ENCODE peak calls at places on chromosomes 16 and 17, in six cellular contexts. X is activated T-cell treated with anti-CD3 and anti-CD28 coated beads, Interleukin-2, amount 50 U/mL, for 72 hours; P is ACHN; Y is stimulated activated CD4-positive, alpha-beta T cell treated with anti-CD3 and anti-CD28 coated beads, Interleukin-1b, Interleukin-23, amount 100 ng/mL, for 1 hour; E is progenitor cell of endocrine pancreas; W is glomerular endothelial cell. L is an unnamed sample.

GRCh38 chr17:2608350-2608913 is 15.0 kb downstream of the PAFAH1B1 start:
- DNase-seq in E (no peak), P (no peak), X (no peak), W (no peak), Y (no peak), L (no peak)

GRCh38 chr17:48791128-48792032 is 25.6 kb downstream of the TTLL6 start:
- DNase-seq in X (peak; percentile 36), W (peak; percentile 67), Y (no peak), P (peak; percentile 94), E (peak; percentile 51), L (peak; percentile 87)

GRCh38 chr17:32802306-32802705 is 74.6 kb downstream of the MYO1D start:
- DNase-seq in W (no peak), E (no peak), P (no peak), Y (no peak), X (no peak), L (no peak)

GRCh38 chr17:53217311-53217710 is 605.4 kb upstream of the KIF2B start:
- DNase-seq in E (no peak), X (no peak), W (no peak), Y (no peak), P (no peak), L (no peak)

GRCh38 chr16:24499193-24499814 is 40.1 kb upstream of the RBBP6 start:
- DNase-seq in Y (no peak), E (peak; percentile 16), P (peak; percentile 55), W (no peak), X (peak; percentile 23), L (no peak)

GRCh38 chr17:42522263-42522790 is 13.7 kb upstream of the NAGLU start:
- DNase-seq in W (no peak), X (no peak), Y (no peak), E (no peak), P (no peak), L (peak; percentile 78)

GRCh38 chr16:12330977-12331376 is 354.4 kb downstream of the SNX29 start:
- DNase-seq in P (no peak), W (no peak), E (no peak), X (no peak), Y (no peak), L (peak; percentile 71)

GRCh38 chr16:87331241-87331801 is 14.1 kb upstream of the C16orf95 start:
- DNase-seq in W (no peak), X (no peak), P (no peak), Y (no peak), E (no peak), L (peak; percentile 77)

GRCh38 chr17:33200587-33200986 is 92.5 kb downstream of the ASIC2 start:
- DNase-seq in W (no peak), Y (no peak), X (no peak), E (no peak), P (peak; percentile 81), L (no peak)

GRCh38 chr17:49482144-49482817 is 12.8 kb upstream of the NGFR start:
- DNase-seq in X (no peak), E (no peak), Y (no peak), P (no peak), W (no peak), L (no peak)

GRCh38 chr16:70656065-70656711 is 9.8 kb downstream of the IL34 start:
- DNase-seq in E (no peak), W (no peak), Y (no peak), P (no peak), X (no peak), L (peak; percentile 47)

GRCh38 chr17:63458478-63458877 is 12.4 kb upstream of the CYB561 start:
- DNase-seq in E (no peak), P (no peak), Y (no peak), W (no peak), X (no peak), L (no peak)

GRCh38 chr16:89172901-89173628 is 1.5 kb downstream of the CDH15 start:
- DNase-seq in X (no peak), Y (no peak), P (no peak), E (no peak), W (no peak), L (no peak)

GRCh38 chr17:61307905-61308886 is 91.4 kb upstream of the TBX2 start:
- DNase-seq in Y (no peak), P (no peak), X (no peak), W (no peak), E (no peak), L (no peak)

GRCh38 chr17:53313746-53314145 is 509.0 kb upstream of the KIF2B start:
- DNase-seq in Y (no peak), P (peak; percentile 50), E (no peak), X (no peak), W (no peak), L (no peak)

GRCh38 chr17:40219073-40219860 is at the start of gene WIPF2:
- DNase-seq in X (peak; percentile 98), W (peak; percentile 61), P (peak; percentile 99), E (peak; percentile 96), Y (peak; percentile 90), L (peak; percentile 99)

GRCh38 chr16:1416521-1416941 is 2.0 kb upstream of the UNKL start:
- DNase-seq in X (no peak), W (no peak), Y (no peak), P (peak; percentile 48), E (no peak), L (no peak)

GRCh38 chr16:57892041-57892440 is 78.9 kb downstream of the CNGB1 start:
- DNase-seq in Y (no peak), W (no peak), X (no peak), P (peak; percentile 94), E (no peak), L (no peak)

GRCh38 chr17:7081341-7082062 is 1.5 kb upstream of the CLEC10A start:
- DNase-seq in X (peak; percentile 27), W (no peak), E (no peak), P (no peak), Y (no peak), L (no peak)

L was measured in posterior vena cava.